ENCODE peak calls at places on chromosome 9, in four cellular contexts. Y is Kasumi-1, T is ecto neural progenitor cell, B is natural killer cell. M is an unnamed sample.

GRCh38 chr9:98654247-98654646 is 54.5 kb downstream of the GABBR2 start:
- DNase-seq in Y (no peak), T (no peak), B (no peak), M (no peak)

GRCh38 chr9:94160594-94161501 is 76.6 kb downstream of the PTPDC1 start:
- DNase-seq in Y (peak; percentile 28), T (peak; percentile 36), B (no peak), M (no peak)

GRCh38 chr9:11199335-11199734 is 586.5 kb upstream of the PTPRD start:
- DNase-seq in Y (no peak), T (no peak), B (no peak), M (no peak)

GRCh38 chr9:35906923-35907699 is 1.1 kb downstream of the HRCT1 start:
- DNase-seq in Y (no peak), T (peak; percentile 55), B (no peak), M (no peak)

GRCh38 chr9:93488239-93488638 is 34.9 kb upstream of the FAM120AOS start:
- DNase-seq in Y (no peak), T (no peak), B (no peak), M (peak; percentile 23)

GRCh38 chr9:108671156-108671555 is 184.6 kb downstream of the ACTL7B start:
- DNase-seq in Y (peak; percentile 16), T (peak; percentile 40), B (no peak), M (peak; percentile 21)

GRCh38 chr9:86892576-86892975 is 54.7 kb downstream of the GAS1 start:
- DNase-seq in Y (no peak), T (no peak), B (no peak), M (no peak)

GRCh38 chr9:76634356-76635054 is 129.7 kb upstream of the PCA3 start:
- DNase-seq in Y (no peak), T (no peak), B (no peak), M (peak; percentile 13)

GRCh38 chr9:13688990-13689600 is 409.6 kb upstream of the MPDZ start:
- DNase-seq in Y (no peak), T (no peak), B (no peak), M (no peak)

GRCh38 chr9:13377286-13377925 is 97.9 kb upstream of the MPDZ start:
- DNase-seq in Y (no peak), T (no peak), B (no peak), M (no peak)

GRCh38 chr9:131366745-131367401 is 27.0 kb upstream of the PRRC2B start:
- DNase-seq in Y (no peak), T (no peak), B (no peak), M (no peak)

GRCh38 chr9:123687246-123687721 is 242.6 kb downstream of the DENND1A start:
- DNase-seq in Y (no peak), T (no peak), B (no peak), M (no peak)

GRCh38 chr9:36891341-36891811 is 142.7 kb downstream of the PAX5 start:
- DNase-seq in Y (no peak), T (no peak), B (no peak), M (no peak)

GRCh38 chr9:70566743-70567142 is 152.3 kb upstream of the KLF9 start:
- DNase-seq in Y (no peak), T (no peak), B (no peak), M (no peak)

GRCh38 chr9:111843971-111844370 is 49.2 kb upstream of the SHOC1 start:
- DNase-seq in Y (no peak), T (no peak), B (no peak), M (no peak)

GRCh38 chr9:70868661-70869652 is 252.5 kb downstream of the TRPM3 start:
- DNase-seq in Y (no peak), T (peak; percentile 52), B (no peak), M (no peak)

GRCh38 chr9:35158501-35159280 is 3.1 kb upstream of the UNC13B start:
- DNase-seq in Y (no peak), T (no peak), B (no peak), M (peak; percentile 5)

GRCh38 chr9:127589955-127590370 is 22.1 kb upstream of the STXBP1 start:
- DNase-seq in Y (peak; percentile 45), T (peak; percentile 78), B (no peak), M (peak; percentile 23)

GRCh38 chr9:87793292-87793691 is 67.4 kb downstream of the CTSL start:
- DNase-seq in Y (peak; percentile 49), T (no peak), B (no peak), M (peak; percentile 94)

GRCh38 chr9:86598411-86599239 is 244.4 kb upstream of the TUT7 start:
- DNase-seq in Y (no peak), T (peak; percentile 56), B (no peak), M (no peak)

GRCh38 chr9:105251733-105252404 is 7.4 kb downstream of the SLC44A1 start:
- DNase-seq in Y (no peak), T (no peak), B (no peak), M (no peak)

GRCh38 chr9:16335788-16336580 is 534.5 kb downstream of the BNC2 start:
- DNase-seq in Y (no peak), T (no peak), B (no peak), M (peak; percentile 73)

GRCh38 chr9:127104465-127105311 is 17.7 kb downstream of the ANGPTL2 start:
- DNase-seq in Y (no peak), T (no peak), B (no peak), M (no peak)

GRCh38 chr9:109974143-109974917 is 194.3 kb downstream of the PALM2AKAP2 start:
- DNase-seq in Y (no peak), T (no peak), B (no peak), M (peak; percentile 95)

GRCh38 chr9:13758876-13759275 is 479.4 kb upstream of the MPDZ start:
- DNase-seq in Y (no peak), T (no peak), B (no peak), M (no peak)

GRCh38 chr9:114968710-114969109 is 38.3 kb upstream of the TNFSF8 start:
- DNase-seq in Y (no peak), T (no peak), B (no peak), M (peak; percentile 39)

GRCh38 chr9:85431396-85432102 is 310.2 kb downstream of the AGTPBP1 start:
- DNase-seq in Y (no peak), T (no peak), B (no peak), M (no peak)

GRCh38 chr9:107945961-107946360 is 456.4 kb upstream of the KLF4 start:
- DNase-seq in Y (no peak), T (no peak), B (no peak), M (no peak)

GRCh38 chr9:35909687-35910612 is 660 bp downstream of the SPAAR start:
- DNase-seq in Y (no peak), T (no peak), B (no peak), M (no peak)

GRCh38 chr9:108083160-108083559 is 593.6 kb upstream of the KLF4 start:
- DNase-seq in Y (no peak), T (no peak), B (no peak), M (no peak)

GRCh38 chr9:105835721-105836120 is 141.4 kb downstream of the TMEM38B start:
- DNase-seq in Y (no peak), T (no peak), B (no peak), M (no peak)

GRCh38 chr9:5326893-5327548 is 12.7 kb downstream of the RLN1 start:
- DNase-seq in Y (no peak), T (peak; percentile 78), B (no peak), M (no peak)

GRCh38 chr9:126055386-126055785 is 271.2 kb upstream of the MVB12B start:
- DNase-seq in Y (no peak), T (no peak), B (no peak), M (no peak)